ENCODE peak calls at places on chromosome 12, in five cellular contexts. A is kidney glomerular epithelial cell, V is cardiac fibroblast, L is Ammon's horn, T is heart left ventricle. M is an unnamed sample.

GRCh38 chr12:27807063-27807703 is 27.1 kb upstream of the MANSC4 start:
- DNase-seq in A (no peak), V (no peak), L (no peak), T (no peak), M (no peak)

GRCh38 chr12:48810817-48811453 is 7.4 kb upstream of the CACNB3 start:
- DNase-seq in A (peak), V (peak), L (no peak), T (no peak), M (no peak)

GRCh38 chr12:75690556-75690955 is 179.1 kb upstream of the KRR1 start:
- DNase-seq in A (no peak), V (peak), L (no peak), T (no peak), M (no peak)

GRCh38 chr12:109612975-109613502 is 39.4 kb downstream of the MVK start:
- DNase-seq in A (no peak), V (peak), L (no peak), T (no peak), M (no peak)

GRCh38 chr12:20409639-20410038 is 41.3 kb downstream of the PDE3A start:
- DNase-seq in A (no peak), V (no peak), L (no peak), T (no peak), M (no peak)

GRCh38 chr12:114864688-114865685 is 181.0 kb upstream of the TBX3 start:
- DNase-seq in A (no peak), V (no peak), L (no peak), T (no peak), M (no peak)

GRCh38 chr12:49044660-49045059 is 15.9 kb downstream of the KMT2D start:
- DNase-seq in A (no peak), V (no peak), L (no peak), T (no peak), M (no peak)

GRCh38 chr12:5745251-5745888 is 199.7 kb downstream of the ANO2 start:
- DNase-seq in A (no peak), V (peak), L (peak), T (peak), M (peak)

GRCh38 chr12:32501835-32502333 is 102.5 kb downstream of the FGD4 start:
- DNase-seq in A (peak), V (peak), L (peak), T (no peak), M (peak)

GRCh38 chr12:89494411-89495231 is 30.0 kb downstream of the GALNT4 start:
- DNase-seq in A (no peak), V (peak), L (no peak), T (no peak), M (no peak)

GRCh38 chr12:106780010-106780625 is 5.6 kb downstream of the RIC8B start:
- DNase-seq in A (no peak), V (peak), L (no peak), T (no peak), M (no peak)

GRCh38 chr12:11896530-11896929 is 174.2 kb upstream of the BCL2L14 start:
- DNase-seq in A (no peak), V (no peak), L (no peak), T (no peak), M (no peak)

GRCh38 chr12:110372056-110372425 is 31.5 kb downstream of the ANAPC7 start:
- DNase-seq in A (no peak), V (no peak), L (no peak), T (no peak), M (no peak)

GRCh38 chr12:52241205-52241842 is 8.3 kb downstream of the KRT7 start:
- DNase-seq in A (no peak), V (no peak), L (no peak), T (peak), M (peak)

GRCh38 chr12:110538869-110539622 is 36.9 kb downstream of the RAD9B start:
- DNase-seq in A (no peak), V (no peak), L (no peak), T (no peak), M (no peak)

GRCh38 chr12:94615284-94616216 is 34.8 kb downstream of the TMCC3 start:
- DNase-seq in A (peak), V (peak), L (peak), T (no peak), M (no peak)

M was measured in NCI-H2171 treated with DMSO at 0.1 percent for 48 hours.